ENCODE peak calls at places on chromosomes 7 and 10, in five cellular contexts. A, I, U, E and F are unnamed samples.

GRCh38 chr7:159269745-159270144 is 125.1 kb upstream of the VIPR2 start:
- DNase-seq in A (no peak), I (no peak), U (no peak), E (no peak), F (no peak)

GRCh38 chr7:106306256-106306655 is 21.5 kb upstream of the NAMPT start:
- DNase-seq in A (no peak), I (no peak), U (no peak), E (no peak), F (no peak)

GRCh38 chr10:132850246-132850645 is 64.3 kb upstream of the NKX6-2 start:
- DNase-seq in A (peak), I (no peak), U (no peak), E (no peak), F (no peak)

GRCh38 chr7:625376-625971 is 101.0 kb upstream of the DNAAF5 start:
- DNase-seq in A (no peak), I (no peak), U (no peak), E (no peak), F (no peak)

GRCh38 chr7:140752533-140752932 is 56.0 kb downstream of the NDUFB2 start:
- DNase-seq in A (no peak), I (no peak), U (no peak), E (no peak), F (no peak)

GRCh38 chr10:92816106-92816505 is 32.2 kb upstream of the EXOC6 start:
- DNase-seq in A (no peak), I (no peak), U (no peak), E (no peak), F (no peak)

GRCh38 chr10:102118867-102119266 is 1.3 kb downstream of the LDB1 start:
- DNase-seq in A (peak), I (no peak), U (peak), E (no peak), F (peak)

GRCh38 chr10:124624456-124624855 is 119.7 kb downstream of the FAM53B start:
- DNase-seq in A (no peak), I (no peak), U (no peak), E (no peak), F (no peak)

GRCh38 chr10:2081501-2081900 is 344.2 kb upstream of the ADARB2 start:
- DNase-seq in A (no peak), I (no peak), U (no peak), E (peak), F (no peak)

GRCh38 chr10:70348228-70348850 is 34.1 kb downstream of the LRRC20 start:
- DNase-seq in A (peak), I (peak), U (no peak), E (peak), F (peak)

GRCh38 chr7:13291010-13291409 is 603.6 kb downstream of the ARL4A start:
- DNase-seq in A (no peak), I (no peak), U (no peak), E (no peak), F (no peak)

GRCh38 chr7:156892821-156893706 is at the start of gene LMBR1:
- DNase-seq in A (peak), I (peak), U (peak), E (peak), F (peak)

GRCh38 chr10:5047912-5048628 is 44.4 kb upstream of the AKR1C2 start:
- DNase-seq in A (no peak), I (no peak), U (no peak), E (no peak), F (no peak)

GRCh38 chr10:44731271-44731670 is 179.9 kb upstream of the TMEM72 start:
- DNase-seq in A (no peak), I (no peak), U (no peak), E (no peak), F (no peak)

GRCh38 chr10:14670551-14671240 is 104.0 kb downstream of the FAM107B start:
- DNase-seq in A (no peak), I (no peak), U (no peak), E (peak), F (no peak)

GRCh38 chr7:2659556-2660358 is 28.0 kb downstream of the TTYH3 start:
- DNase-seq in A (no peak), I (no peak), U (no peak), E (no peak), F (no peak)